ENCODE peak calls at places on chromosomes 16 and 17, in ten cellular contexts. W is left ventricle myocardium superior; I is left lung; N is fibroblast of lung; C is stimulated activated CD8-positive, alpha-beta memory T cell treated with anti-CD3 and anti-CD28 coated beads, Interleukin-4, amount 100 ng/mL, for 1 hour; R is stimulated activated CD4-positive, alpha-beta T cell treated with anti-CD3 and anti-CD28 coated beads, Interleukin-2, amount 100 ng/mL, for 48 hours; B is pancreas; D is LHCN-M2; S is iris pigment epithelial cell; L is caudate nucleus. K is an unnamed sample.
A peak's percentile ranks its signal among the peaks of the same experiment; 100 is the strongest.

GRCh38 chr16:74035816-74036215 is 260.8 kb upstream of the PSMD7 start:
- DNase-seq in S (peak; percentile 10), C (no peak), W (no peak), R (no peak), B (no peak), N (no peak), D (peak; percentile 1), L (no peak), I (no peak), K (peak; percentile 58)

GRCh38 chr16:71846443-71846842 is 667 bp downstream of the ATXN1L start:
- DNase-seq in C (no peak), D (no peak), R (no peak), W (no peak), S (peak; percentile 49), I (no peak), L (no peak), N (peak; percentile 11), B (no peak), K (no peak)

GRCh38 chr16:70253291-70254094 is 1.8 kb upstream of the EXOSC6 start:
- DNase-seq in I (no peak), B (no peak), R (peak; percentile 48), L (no peak), W (no peak), C (no peak), D (peak; percentile 39), S (peak; percentile 53), N (peak; percentile 42), K (peak; percentile 53)

GRCh38 chr17:50022463-50023130 is 27.6 kb upstream of the DLX3 start:
- DNase-seq in D (no peak), I (no peak), L (no peak), S (peak; percentile 17), N (no peak), R (no peak), B (no peak), C (no peak), W (no peak), K (no peak)

GRCh38 chr17:49566668-49567071 is 9.0 kb upstream of the NXPH3 start:
- DNase-seq in N (no peak), C (no peak), W (no peak), D (no peak), I (no peak), R (no peak), S (no peak), L (no peak), B (peak; percentile 4), K (no peak)

GRCh38 chr17:4515501-4515900 is 16.8 kb downstream of the SPNS2 start:
- DNase-seq in D (no peak), I (no peak), N (no peak), B (peak; percentile 95), W (no peak), S (no peak), R (no peak), C (no peak), L (no peak), K (no peak)

GRCh38 chr16:57240872-57241271 is 4.2 kb upstream of the ARL2BP start:
- DNase-seq in R (no peak), D (no peak), B (no peak), W (no peak), C (no peak), L (no peak), I (no peak), S (no peak), N (no peak), K (no peak)

GRCh38 chr17:82863941-82864720 is 24.3 kb upstream of the ZNF750 start:
- DNase-seq in I (no peak), B (no peak), S (peak; percentile 81), W (peak; percentile 36), C (peak; percentile 47), N (peak; percentile 91), D (peak; percentile 96), R (peak; percentile 63), L (no peak), K (no peak)

GRCh38 chr16:89330177-89330856 is 112.8 kb downstream of the ZNF778 start:
- DNase-seq in N (peak; percentile 78), L (no peak), I (peak; percentile 80), S (peak; percentile 60), R (no peak), W (peak; percentile 53), C (no peak), B (peak; percentile 73), D (no peak), K (no peak)

GRCh38 chr17:29633886-29634285 is 11.2 kb upstream of the CORO6 start:
- DNase-seq in N (no peak), R (no peak), W (no peak), I (no peak), L (no peak), C (no peak), B (no peak), D (no peak), S (no peak), K (no peak)

GRCh38 chr17:56939869-56940484 is 20.9 kb downstream of the COIL start:
- DNase-seq in S (peak; percentile 53), R (no peak), L (no peak), W (no peak), I (no peak), C (no peak), D (peak; percentile 64), B (no peak), N (peak; percentile 29), K (peak; percentile 67)

GRCh38 chr16:77496934-77497333 is 62.1 kb upstream of the ADAMTS18 start:
- DNase-seq in D (peak; percentile 3), C (no peak), B (no peak), I (no peak), S (peak; percentile 44), L (no peak), W (no peak), N (peak; percentile 32), R (no peak), K (no peak)